ENCODE peak calls at places on chromosomes 6 and 20, in four cellular contexts. Q is Daoy; D is effector memory CD4-positive, alpha-beta T cell; I is dorsolateral prefrontal cortex. N is an unnamed sample.

GRCh38 chr6:83462524-83462923 is 31.7 kb upstream of the ME1 start:
- DNase-seq in Q (no peak), D (no peak), I (no peak), N (no peak)

GRCh38 chr6:118401325-118401998 is 146.6 kb upstream of the PLN start:
- DNase-seq in Q (no peak), D (no peak), I (no peak), N (peak)

GRCh38 chr6:160462551-160463109 is 114.5 kb downstream of the SLC22A3 start:
- DNase-seq in Q (peak), D (peak), I (no peak), N (no peak)

GRCh38 chr6:17173071-17173470 is 71.2 kb downstream of the STMND1 start:
- DNase-seq in Q (no peak), D (no peak), I (no peak), N (no peak)

GRCh38 chr20:63014710-63015109 is 7.9 kb upstream of the BHLHE23 start:
- DNase-seq in Q (peak), D (no peak), I (no peak), N (no peak)

GRCh38 chr6:24883618-24884017 is 52.1 kb downstream of the RIPOR2 start:
- DNase-seq in Q (peak), D (no peak), I (no peak), N (no peak)

GRCh38 chr20:58851221-58851968 is 693 bp upstream of the GNAS-AS1 start:
- DNase-seq in Q (no peak), D (no peak), I (no peak), N (no peak)

GRCh38 chr6:139249387-139249786 is 42.4 kb downstream of the TXLNB start:
- DNase-seq in Q (no peak), D (no peak), I (no peak), N (no peak)

GRCh38 chr20:4949833-4950178 is 51.5 kb downstream of the SLC23A2 start:
- DNase-seq in Q (no peak), D (no peak), I (no peak), N (no peak)

GRCh38 chr20:1949306-1949705 is 44.6 kb downstream of the PDYN start:
- DNase-seq in Q (no peak), D (no peak), I (no peak), N (no peak)

GRCh38 chr20:62143118-62143975 is at the start of the genes PSMA7 and SS18L1:
- DNase-seq in Q (peak), D (peak), I (peak), N (peak)

GRCh38 chr20:20130399-20130798 is 78.1 kb downstream of the CFAP61 start:
- DNase-seq in Q (peak), D (no peak), I (no peak), N (peak)

GRCh38 chr6:30461055-30461454 is 28.3 kb upstream of the HLA-E start:
- DNase-seq in Q (no peak), D (no peak), I (no peak), N (no peak)

GRCh38 chr6:99471638-99472037 is 43.6 kb downstream of the USP45 start:
- DNase-seq in Q (no peak), D (no peak), I (no peak), N (no peak)

GRCh38 chr6:89411269-89412070 is 603 bp downstream of the RRAGD start:
- DNase-seq in Q (peak), D (no peak), I (peak), N (peak)

GRCh38 chr6:17768388-17768787 is 61.7 kb upstream of the NUP153 start:
- DNase-seq in Q (no peak), D (no peak), I (no peak), N (no peak)

GRCh38 chr6:108608453-108609275 is 47.9 kb downstream of the FOXO3 start:
- DNase-seq in Q (no peak), D (no peak), I (no peak), N (no peak)

GRCh38 chr6:116773886-116774285 is 8.4 kb upstream of the FAM162B start:
- DNase-seq in Q (no peak), D (no peak), I (no peak), N (no peak)

GRCh38 chr6:144190593-144190992 is 40.3 kb downstream of the STX11 start:
- DNase-seq in Q (peak), D (no peak), I (no peak), N (no peak)

GRCh38 chr6:17984822-17985660 is 2.4 kb downstream of the KIF13A start:
- DNase-seq in Q (no peak), D (no peak), I (no peak), N (no peak)

GRCh38 chr6:133964052-133964451 is 11.0 kb downstream of the TBPL1 start:
- DNase-seq in Q (peak), D (no peak), I (no peak), N (no peak)

GRCh38 chr6:147141690-147142308 is 62.4 kb upstream of the STXBP5 start:
- DNase-seq in Q (peak), D (no peak), I (no peak), N (no peak)

GRCh38 chr6:96460052-96460700 is 61.4 kb upstream of the UFL1 start:
- DNase-seq in Q (no peak), D (no peak), I (no peak), N (peak)

GRCh38 chr20:63507083-63507743 is 8.3 kb upstream of the EEF1A2 start:
- DNase-seq in Q (no peak), D (no peak), I (no peak), N (no peak)

GRCh38 chr6:4351857-4352669 is 216.7 kb upstream of the ECI2 start:
- DNase-seq in Q (peak), D (no peak), I (peak), N (no peak)

GRCh38 chr20:39249798-39250197 is 287.7 kb downstream of the DHX35 start:
- DNase-seq in Q (no peak), D (no peak), I (no peak), N (no peak)

GRCh38 chr20:64049060-64049886 is at the start of gene SOX18:
- DNase-seq in Q (peak), D (no peak), I (no peak), N (no peak)

GRCh38 chr20:3431109-3431508 is 23.6 kb upstream of the DNAAF9 start:
- DNase-seq in Q (no peak), D (no peak), I (no peak), N (no peak)

GRCh38 chr6:85516168-85516567 is 66.3 kb downstream of the NT5E start:
- DNase-seq in Q (no peak), D (no peak), I (no peak), N (no peak)

GRCh38 chr6:48101277-48101676 is 9.7 kb downstream of the PTCHD4 start:
- DNase-seq in Q (no peak), D (no peak), I (no peak), N (no peak)

GRCh38 chr6:146339716-146340115 is 203.9 kb upstream of the RAB32 start:
- DNase-seq in Q (peak), D (no peak), I (no peak), N (no peak)

N was measured in NCI-H2029.